ENCODE peak calls at places on chromosomes 12 and 14, in ten cellular contexts. Z is adrenal gland, F is spleen, C is right lobe of liver, D is ovary, O is uterus, U is prostate gland, L is HCT116, S is H1, N is GM12878. I is an unnamed sample. For H3K36me3, the result is how much of the 10 kb centered on the place peaks cover.

GRCh38 chr12:510071-510825 is 50.5 kb downstream of the B4GALNT3 start:
- DNase-seq in S (peak), N (no peak), D (no peak), C (no peak), U (peak), Z (no peak), O (no peak), F (no peak), L (no peak), I (no peak)

GRCh38 chr12:65568517-65568916 is 255.8 kb upstream of the HMGA2 start:
- DNase-seq in C (no peak), D (no peak), U (peak), F (no peak), N (no peak), S (no peak), L (no peak), O (no peak), Z (no peak), I (no peak)

GRCh38 chr12:52604859-52605258 is 3.6 kb upstream of the KRT72 start:
- DNase-seq in S (no peak), N (no peak), C (no peak), O (no peak), U (no peak), Z (no peak), D (no peak), L (no peak), F (no peak), I (no peak)

GRCh38 chr12:122563361-122563760 is 36.3 kb downstream of the KNTC1 start:
- DNase-seq in F (no peak), S (no peak), L (no peak), O (no peak), Z (no peak), N (no peak), C (no peak), U (no peak), D (no peak), I (no peak)

GRCh38 chr14:58829594-58829993 is 191.8 kb downstream of the DACT1 start:
- DNase-seq in F (no peak), N (no peak), O (no peak), S (no peak), U (no peak), L (no peak), Z (no peak), C (no peak), D (no peak), I (no peak)

GRCh38 chr14:33465952-33466700 is 484.7 kb downstream of the EGLN3 start:
- DNase-seq in O (no peak), U (no peak), Z (no peak), S (no peak), C (no peak), D (no peak), L (no peak), F (no peak), N (no peak), I (no peak)

GRCh38 chr12:101040936-101041335 is 169.1 kb downstream of the SLC5A8 start:
- DNase-seq in N (no peak), L (no peak), D (no peak), F (no peak), S (no peak), O (no peak), C (no peak), U (no peak), Z (no peak), I (no peak)

GRCh38 chr12:95634622-95635621 is 83.6 kb upstream of the USP44 start:
- DNase-seq in Z (no peak), O (no peak), L (no peak), S (no peak), C (peak), U (no peak), N (no peak), F (no peak), D (no peak), I (peak)

DNA sequence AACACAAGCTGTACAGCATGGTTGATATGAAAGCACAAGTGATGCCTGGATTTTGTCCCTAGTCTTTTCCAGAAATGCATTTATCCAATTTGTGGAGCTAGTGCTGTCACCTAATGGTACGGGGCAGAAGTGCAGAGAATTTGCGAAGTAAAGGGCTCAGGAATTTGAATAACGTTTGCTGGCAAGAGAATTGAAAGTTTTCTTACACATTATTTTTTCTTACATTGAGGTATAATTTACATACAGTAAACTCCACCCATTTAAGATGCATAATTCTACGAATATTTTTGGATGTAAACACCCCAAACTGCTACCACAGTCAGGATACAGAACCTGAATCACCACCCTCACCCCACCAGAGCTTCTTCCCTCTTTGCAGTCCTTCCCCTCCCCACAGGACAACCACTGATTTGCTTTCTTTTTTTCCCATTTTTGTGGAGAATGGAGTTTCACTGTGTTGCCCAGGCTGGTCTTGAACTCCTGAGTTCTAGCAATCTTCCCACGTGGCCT is 3.5 kb downstream of the AICDA start:
- DNase-seq in U (no peak), O (no peak), N (no peak), D (no peak), S (no peak), C (no peak), L (peak), F (no peak), Z (no peak), I (no peak)
- TF ChIP-seq POLR2A in U (no peak), O (no peak), N (peak), D (no peak), S (no peak), C (no peak), L (no peak), F (no peak), Z (no peak), I (no peak)

DNA sequence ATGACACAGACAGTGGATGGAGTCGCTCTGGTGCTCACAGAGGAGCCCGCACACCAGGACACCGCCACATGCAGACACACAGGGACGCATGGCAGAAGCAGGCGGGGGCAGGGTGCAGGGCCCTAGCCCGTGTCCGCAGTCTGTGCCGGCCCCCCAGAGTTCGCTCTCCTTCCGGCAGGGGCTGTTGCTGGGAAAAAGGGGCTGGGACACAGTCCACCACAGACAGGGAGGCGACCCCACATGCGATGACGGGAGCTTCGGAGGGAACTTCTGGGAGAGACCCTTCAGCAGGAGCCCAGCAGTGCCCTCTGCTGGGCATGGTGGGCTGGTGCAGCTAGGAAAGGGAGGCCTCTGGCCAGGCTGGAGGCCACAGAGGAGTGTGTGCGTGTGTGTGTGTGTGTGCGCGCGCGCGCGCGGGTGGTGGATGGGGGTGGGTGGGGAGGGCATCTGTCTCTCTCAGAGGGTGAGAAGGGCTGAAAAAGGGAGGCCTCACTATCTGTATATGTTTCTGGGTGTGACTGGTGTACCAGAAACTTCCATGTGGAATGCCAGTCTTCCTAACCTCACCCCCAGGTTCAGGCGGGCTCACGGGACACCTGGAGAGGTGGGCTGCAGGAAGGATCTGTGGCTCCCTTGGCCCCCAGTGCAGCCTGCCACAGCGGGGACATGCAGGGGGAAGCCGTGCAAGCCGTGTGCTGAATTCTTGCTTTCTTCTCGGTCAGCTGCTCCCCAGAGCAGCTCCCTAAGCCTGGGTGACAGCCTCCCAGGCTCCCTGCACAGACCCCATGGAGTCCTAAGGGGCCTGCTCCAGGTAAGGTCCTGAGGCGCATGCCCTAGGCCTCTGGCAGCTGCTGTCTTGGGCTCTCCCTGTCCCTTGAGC is 60.7 kb downstream of the PLEKHG3 start:
- DNase-seq in D (peak), O (peak), N (no peak), F (peak), L (peak), S (peak), Z (peak), C (peak), U (peak), I (peak)
- H3K4me3 ChIP-seq in D (no peak), O (no peak), N (no peak), F (peak), L (no peak), S (no peak), Z (no peak), C (no peak), U (no peak), I (no peak)

GRCh38 chr12:46208370-46208769 is 60.5 kb downstream of the SLC38A1 start:
- DNase-seq in C (no peak), F (no peak), Z (no peak), D (no peak), L (no peak), U (no peak), O (no peak), S (no peak), N (no peak), I (no peak)

GRCh38 chr12:46207644-46208043 is 61.2 kb downstream of the SLC38A1 start:
- DNase-seq in O (no peak), S (no peak), C (no peak), U (no peak), N (no peak), Z (no peak), L (no peak), F (no peak), D (no peak), I (no peak)

GRCh38 chr12:46209914-46210834 is 58.7 kb downstream of the SLC38A1 start:
- DNase-seq in Z (no peak), U (peak), O (peak), F (peak), C (peak), N (peak), L (no peak), D (no peak), S (no peak), I (peak)

GRCh38 chr12:46210835-46211439 is 57.9 kb downstream of the SLC38A1 start:
- DNase-seq in F (no peak), C (no peak), O (no peak), S (no peak), Z (no peak), N (no peak), U (no peak), D (no peak), L (no peak), I (no peak)

DNA sequence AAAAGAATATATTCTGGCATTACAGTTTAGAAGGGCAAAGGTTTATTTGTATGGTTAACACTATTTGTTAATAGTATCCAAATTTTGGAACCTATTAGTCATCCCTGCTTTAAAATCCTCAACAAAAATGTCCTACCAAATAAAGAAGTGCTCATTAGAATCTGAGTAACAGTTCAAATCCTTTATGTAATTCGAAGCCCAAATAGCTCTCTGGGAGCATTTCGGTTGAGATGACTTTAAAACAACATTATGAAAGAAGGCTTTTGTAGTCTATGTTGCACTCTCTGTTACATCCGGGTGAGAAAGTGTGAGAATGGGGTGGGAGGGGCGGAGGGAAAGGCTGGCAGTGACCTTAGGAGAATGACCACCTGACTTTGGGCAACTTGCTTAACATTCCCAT is 59.7 kb downstream of the SLC38A1 start:
- DNase-seq in D (no peak), C (no peak), O (no peak), Z (no peak), N (no peak), F (no peak), S (no peak), L (no peak), U (no peak), I (no peak)
- H3K36me3 ChIP-seq in D (under half), C (under half), O (under half), Z (under half), N (under half), F (half or more), S (half or more), L (under half), U (under half), I (under half)

GRCh38 chr12:118055865-118056773 is 4.9 kb downstream of the WSB2 start:
- DNase-seq in Z (no peak), D (no peak), N (no peak), O (no peak), F (no peak), U (peak), L (no peak), C (no peak), S (no peak), I (no peak)

GRCh38 chr12:118052324-118053070 is 8.5 kb downstream of the WSB2 start:
- DNase-seq in F (peak), L (peak), C (peak), U (peak), D (peak), S (no peak), Z (peak), O (peak), N (no peak), I (peak)

GRCh38 chr12:118050972-118051910 is 9.7 kb downstream of the WSB2 start:
- DNase-seq in O (no peak), L (no peak), S (no peak), D (no peak), U (no peak), C (no peak), Z (no peak), N (no peak), F (no peak), I (no peak)

GRCh38 chr12:118055144-118055557 is 5.8 kb downstream of the WSB2 start:
- DNase-seq in F (peak), N (no peak), O (no peak), S (no peak), L (no peak), C (no peak), U (no peak), Z (peak), D (peak), I (peak)

GRCh38 chr12:118053071-118053985 is 7.7 kb downstream of the WSB2 start:
- DNase-seq in C (no peak), F (no peak), D (no peak), L (no peak), Z (no peak), U (no peak), N (no peak), O (no peak), S (no peak), I (no peak)
- TF ChIP-seq POLR2A in C (no peak), F (no peak), D (no peak), L (no peak), Z (no peak), U (no peak), N (no peak), O (no peak), S (no peak), I (no peak)

DNA sequence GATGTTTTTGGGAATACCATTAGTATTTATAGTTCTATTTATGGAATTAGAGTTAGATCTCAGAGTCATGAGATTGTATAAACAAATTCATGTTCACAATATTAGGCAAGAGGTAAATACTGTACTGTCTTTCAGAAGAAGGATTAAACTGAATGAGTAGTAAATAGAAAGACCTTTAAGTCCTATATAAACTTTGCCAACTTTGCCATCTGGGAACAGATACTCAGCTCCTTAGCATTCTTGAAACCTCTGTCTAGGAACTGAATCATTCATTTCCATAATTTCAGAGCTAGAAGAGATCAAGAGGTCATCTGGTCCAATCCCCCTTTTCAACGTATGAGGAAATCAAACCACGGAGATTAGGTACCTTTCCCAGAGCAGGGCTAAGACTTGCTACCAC is 141.1 kb downstream of the CAND1 start:
- DNase-seq in Z (no peak), S (no peak), C (no peak), D (no peak), N (no peak), U (no peak), F (no peak), L (no peak), O (no peak), I (no peak)
- H3K4me3 ChIP-seq in Z (no peak), S (no peak), C (no peak), D (no peak), N (no peak), U (no peak), F (no peak), L (no peak), O (no peak), I (no peak)

GRCh38 chr14:102029956-102030355 is 56.9 kb downstream of the HSP90AA1 start:
- DNase-seq in L (no peak), C (no peak), N (no peak), F (no peak), S (no peak), D (no peak), O (no peak), U (no peak), Z (no peak), I (no peak)
- H3K36me3 ChIP-seq in L (half or more), C (under half), N (under half), F (half or more), S (half or more), D (under half), O (under half), U (under half), Z (under half), I (half or more)

GRCh38 chr12:121240484-121241202 is 30.7 kb downstream of the P2RX4 start:
- DNase-seq in D (peak), L (no peak), F (peak), N (no peak), C (peak), S (no peak), U (peak), Z (peak), O (peak), I (peak)
- TF ChIP-seq POLR2A in D (no peak), L (no peak), F (no peak), N (peak), C (no peak), S (no peak), U (no peak), Z (no peak), O (peak), I (no peak)

I was measured in thyroid gland.